ENCODE peak calls at places on chromosomes 2 and 18, in ten cellular contexts. M is C1 segment of cervical spinal cord; V is GM03348; R is AG08395; C is AG10803; Z is CD4-positive, alpha-beta T cell; E is MM.1S; X is Calu3; A is GM06990; U is HFFc6. K is an unnamed sample.
A peak's percentile ranks its signal among the peaks of the same experiment; 100 is the strongest.

GRCh38 chr2:51025942-51026574 is 5.9 kb downstream of the NRXN1 start:
- DNase-seq in X (no peak), V (no peak), M (no peak), Z (no peak), R (no peak), E (no peak), C (no peak), A (no peak), U (no peak), K (no peak)

GRCh38 chr2:171541202-171541884 is 19.1 kb downstream of the CYBRD1 start:
- DNase-seq in M (no peak), R (no peak), A (no peak), E (no peak), C (no peak), V (no peak), U (no peak), X (peak; percentile 42), Z (no peak), K (no peak)

GRCh38 chr18:47436871-47437270 is 185.4 kb upstream of the SKOR2 start:
- DNase-seq in C (no peak), U (no peak), Z (no peak), R (no peak), V (no peak), M (no peak), A (no peak), E (no peak), X (no peak), K (no peak)

GRCh38 chr2:160376576-160376975 is 117.0 kb downstream of the RBMS1 start:
- DNase-seq in A (no peak), R (no peak), M (no peak), C (peak; percentile 58), U (peak; percentile 37), E (no peak), V (no peak), X (peak; percentile 34), Z (no peak), K (no peak)

GRCh38 chr2:102114851-102115497 is 27.6 kb upstream of the IL1R1 start:
- DNase-seq in U (no peak), X (no peak), Z (no peak), A (no peak), E (no peak), M (no peak), R (no peak), V (no peak), C (no peak), K (no peak)

GRCh38 chr2:240050278-240050677 is 3.0 kb downstream of the OR6B3 start:
- DNase-seq in X (no peak), C (no peak), V (no peak), U (no peak), Z (no peak), A (no peak), R (no peak), M (no peak), E (no peak), K (no peak)

GRCh38 chr2:95333888-95334338 is 36.8 kb downstream of the KCNIP3 start:
- DNase-seq in A (no peak), V (peak; percentile 69), C (peak; percentile 97), X (peak; percentile 78), U (peak; percentile 93), M (no peak), Z (no peak), E (no peak), R (peak; percentile 59), K (peak; percentile 16)

GRCh38 chr2:108980076-108980475 is 8.9 kb downstream of the EDAR start:
- DNase-seq in V (no peak), U (no peak), X (no peak), E (no peak), C (no peak), Z (no peak), R (no peak), M (no peak), A (no peak), K (no peak)

GRCh38 chr18:50119363-50119762 is 75.6 kb downstream of the MYO5B start:
- DNase-seq in V (no peak), X (no peak), R (no peak), C (no peak), E (no peak), U (no peak), Z (no peak), M (no peak), A (no peak), K (no peak)